ENCODE peak calls at places on chromosomes 11 and 22, in eight cellular contexts. Z is A549, O is SK-N-SH, B is H1, S is IMR-90, Q is GM12878, E is K562, A is HepG2. F is an unnamed sample.
A peak's percentile ranks its signal among the peaks of the same experiment; 100 is the strongest.

GRCh38 chr22:30636226-30637077 is 871 bp downstream of the SLC35E4 start:
- DNase-seq in Z (no peak), O (peak; percentile 60), B (peak; percentile 55), S (no peak), Q (no peak), E (no peak), A (no peak), F (no peak)

GRCh38 chr11:115184901-115185300 is 319.3 kb downstream of the CADM1 start:
- DNase-seq in Z (no peak), O (no peak), B (no peak), S (no peak), Q (no peak), E (no peak), A (no peak), F (no peak)

GRCh38 chr11:40388097-40388818 is 1071.2 kb downstream of the LRRC4C start:
- DNase-seq in Z (no peak), O (no peak), B (no peak), S (peak; percentile 70), Q (no peak), E (no peak), A (no peak), F (no peak)

GRCh38 chr11:72135891-72136676 is 559 bp downstream of the FOLR3 start:
- DNase-seq in Z (no peak), O (no peak), B (no peak), S (peak; percentile 36), Q (no peak), E (no peak), A (no peak), F (no peak)

GRCh38 chr11:118640332-118641154 is 33.1 kb downstream of the PHLDB1 start:
- DNase-seq in Z (no peak), O (peak; percentile 52), B (no peak), S (no peak), Q (no peak), E (no peak), A (no peak), F (no peak)

GRCh38 chr22:23207786-23208325 is 27.5 kb downstream of the BCR start:
- DNase-seq in Z (no peak), O (no peak), B (no peak), S (no peak), Q (no peak), E (no peak), A (no peak), F (no peak)

GRCh38 chr11:134384406-134384805 is 27.6 kb downstream of the B3GAT1 start:
- DNase-seq in Z (no peak), O (no peak), B (no peak), S (no peak), Q (no peak), E (no peak), A (no peak), F (no peak)

GRCh38 chr11:43992834-43993637 is 50.6 kb downstream of the C11orf96 start:
- DNase-seq in Z (no peak), O (no peak), B (no peak), S (peak; percentile 53), Q (no peak), E (no peak), A (no peak), F (no peak)

GRCh38 chr11:117973446-117973922 is 12.7 kb upstream of the IL10RA start:
- DNase-seq in Z (no peak), O (no peak), B (no peak), S (no peak), Q (no peak), E (no peak), A (no peak), F (no peak)

GRCh38 chr11:118641463-118642019 is 34.1 kb downstream of the PHLDB1 start:
- DNase-seq in Z (no peak), O (peak; percentile 54), B (no peak), S (no peak), Q (no peak), E (no peak), A (no peak), F (no peak)

GRCh38 chr11:1234054-1234720 is 11.3 kb downstream of the MUC5B start:
- DNase-seq in Z (no peak), O (peak; percentile 33), B (peak; percentile 36), S (no peak), Q (no peak), E (no peak), A (no peak), F (no peak)

GRCh38 chr11:121494355-121495099 is 41.8 kb upstream of the SORL1-AS1 start:
- DNase-seq in Z (no peak), O (no peak), B (no peak), S (no peak), Q (peak; percentile 69), E (no peak), A (no peak), F (no peak)

GRCh38 chr22:43431821-43432554 is 20.2 kb downstream of the MPPED1 start:
- DNase-seq in Z (no peak), O (no peak), B (no peak), S (no peak), Q (no peak), E (no peak), A (no peak), F (no peak)

GRCh38 chr22:25167834-25168601 is 31.6 kb upstream of the CRYBB3 start:
- DNase-seq in Z (no peak), O (no peak), B (no peak), S (no peak), Q (no peak), E (no peak), A (peak; percentile 27), F (peak; percentile 15)

GRCh38 chr22:25165785-25166184 is 33.9 kb upstream of the CRYBB3 start:
- DNase-seq in Z (no peak), O (no peak), B (no peak), S (no peak), Q (no peak), E (no peak), A (no peak), F (no peak)

GRCh38 chr22:25169278-25170031 is 30.2 kb upstream of the CRYBB3 start:
- DNase-seq in Z (no peak), O (no peak), B (no peak), S (no peak), Q (no peak), E (no peak), A (peak; percentile 82), F (peak; percentile 33)

GRCh38 chr22:25167082-25167481 is 32.6 kb upstream of the CRYBB3 start:
- DNase-seq in Z (no peak), O (no peak), B (no peak), S (no peak), Q (no peak), E (no peak), A (no peak), F (peak; percentile 12)

GRCh38 chr22:25166266-25167056 is 33.2 kb upstream of the CRYBB3 start:
- DNase-seq in Z (no peak), O (no peak), B (no peak), S (no peak), Q (no peak), E (no peak), A (no peak), F (no peak)
- TF ChIP-seq RAD21 in Z (no peak), O (no peak), B (no peak), S (no peak), Q (no peak), E (no peak), A (no peak), F (no peak)

DNA sequence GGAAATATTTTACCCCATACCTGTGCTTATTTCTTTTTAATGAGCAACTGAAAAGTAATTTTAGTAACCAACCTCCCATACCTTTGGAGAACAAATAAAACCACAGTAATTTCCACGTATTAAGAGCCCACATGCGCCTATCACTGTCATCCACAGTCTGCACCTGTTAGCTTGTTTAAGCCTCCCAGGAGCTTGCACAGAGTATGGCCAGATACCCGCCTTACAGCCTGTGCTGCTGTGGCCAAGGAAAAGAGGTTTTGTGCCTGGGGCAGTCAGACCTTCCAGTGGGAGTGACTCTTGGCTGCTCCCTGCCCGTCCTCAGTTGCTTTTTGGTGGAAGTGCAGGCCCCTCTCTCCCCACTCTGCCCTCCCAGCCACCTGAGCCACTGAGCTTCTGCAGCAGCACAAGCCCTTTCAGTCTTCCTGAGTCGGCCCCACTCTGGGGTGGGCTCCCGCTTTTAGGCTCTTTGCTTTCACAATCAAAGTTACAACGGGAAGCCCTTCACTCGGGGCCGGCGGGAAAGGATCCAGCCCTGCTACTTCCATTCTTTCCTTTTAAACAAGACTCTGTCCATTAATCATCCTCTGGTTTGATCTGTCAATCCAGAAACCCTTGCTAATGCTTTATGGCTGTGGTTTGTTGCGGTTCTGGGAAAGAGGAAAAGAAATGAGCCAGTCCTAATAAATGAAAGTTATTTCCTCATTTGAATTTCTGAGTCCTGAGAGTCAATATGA is 308.8 kb downstream of the TBC1D22A start:
- DNase-seq in Z (no peak), O (no peak), B (no peak), S (no peak), Q (no peak), E (no peak), A (no peak), F (no peak)
- TF ChIP-seq RAD21 in Z (no peak), O (no peak), B (no peak), S (no peak), Q (no peak), E (no peak), A (no peak), F (no peak)

GRCh38 chr22:36131907-36132306 is 28.6 kb downstream of the APOL3 start:
- DNase-seq in Z (no peak), O (no peak), B (no peak), S (no peak), Q (no peak), E (no peak), A (no peak), F (no peak)

GRCh38 chr22:36135306-36135705 is 25.2 kb downstream of the APOL3 start:
- DNase-seq in Z (no peak), O (no peak), B (no peak), S (no peak), Q (no peak), E (no peak), A (no peak), F (no peak)

GRCh38 chr22:36136988-36137387 is 23.6 kb downstream of the APOL3 start:
- DNase-seq in Z (no peak), O (no peak), B (no peak), S (peak; percentile 68), Q (no peak), E (no peak), A (no peak), F (no peak)

GRCh38 chr22:36134167-36134566 is 26.4 kb downstream of the APOL3 start:
- DNase-seq in Z (no peak), O (no peak), B (no peak), S (no peak), Q (no peak), E (no peak), A (no peak), F (no peak)

GRCh38 chr22:36136475-36136874 is 24.1 kb downstream of the APOL3 start:
- DNase-seq in Z (no peak), O (no peak), B (no peak), S (peak; percentile 80), Q (no peak), E (no peak), A (no peak), F (no peak)
- TF ChIP-seq RAD21 in Z (no peak), O (no peak), B (no peak), S (no peak), Q (no peak), E (no peak), A (no peak), F (no peak)

DNA sequence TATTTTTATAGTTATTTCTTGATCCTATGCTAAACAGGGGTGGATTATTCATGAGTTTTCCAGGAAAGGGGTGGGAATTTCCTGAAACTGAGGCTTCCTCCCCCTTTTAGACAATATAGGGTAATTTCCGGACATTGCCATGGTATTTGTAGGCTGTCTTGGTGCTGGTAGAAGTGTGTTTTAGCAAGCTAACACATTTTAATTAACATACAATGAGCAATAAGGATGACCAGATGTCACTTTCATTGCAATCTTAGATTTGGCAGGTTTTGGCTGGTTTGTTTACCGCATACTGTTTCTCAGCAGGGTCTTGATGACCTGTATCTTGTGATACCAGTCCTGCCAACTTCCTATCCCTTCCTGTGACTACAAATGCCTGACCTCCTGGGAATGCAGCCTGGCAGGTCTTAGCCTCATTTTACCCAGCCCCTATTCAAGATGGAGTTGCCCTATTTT is 992 bp upstream of the C1QTNF6 start:
- DNase-seq in Z (no peak), O (no peak), B (no peak), S (no peak), Q (no peak), E (no peak), A (no peak), F (peak; percentile 58)
- TF ChIP-seq RAD21 in Z (no peak), O (no peak), B (no peak), S (no peak), Q (no peak), E (no peak), A (no peak), F (peak; percentile 13)